ENCODE peak calls at places on chromosome 1, in seven cellular contexts. S, O, T, X, H, G and C are unnamed samples.
A peak's percentile ranks its signal among the peaks of the same experiment; 100 is the strongest.

GRCh38 chr1:211323156-211324063 is 3.2 kb upstream of the TRAF5 start:
- DNase-seq in S (no peak), O (peak; percentile 84), T (peak; percentile 41), X (peak; percentile 74), H (no peak), G (peak; percentile 49), C (peak; percentile 74)

GRCh38 chr1:248127653-248128052 is 17.3 kb upstream of the OR2M5 start:
- DNase-seq in S (no peak), O (no peak), T (no peak), X (no peak), H (no peak), G (no peak), C (no peak)

GRCh38 chr1:905811-906531 is 17.8 kb upstream of the SAMD11 start:
- DNase-seq in S (no peak), O (no peak), T (no peak), X (no peak), H (peak; percentile 53), G (no peak), C (no peak)

GRCh38 chr1:69221492-69221990 is 346.2 kb upstream of the LRRC7 start:
- DNase-seq in S (no peak), O (no peak), T (no peak), X (no peak), H (no peak), G (no peak), C (no peak)

GRCh38 chr1:197356723-197357533 is 88.9 kb downstream of the CRB1 start:
- DNase-seq in S (peak; percentile 15), O (peak; percentile 53), T (peak; percentile 32), X (peak; percentile 71), H (no peak), G (no peak), C (no peak)

GRCh38 chr1:196734006-196734405 is 40.6 kb upstream of the CFHR3 start:
- DNase-seq in S (no peak), O (no peak), T (no peak), X (no peak), H (no peak), G (no peak), C (no peak)

GRCh38 chr1:7719468-7720104 is 51.5 kb upstream of the VAMP3 start:
- DNase-seq in S (no peak), O (no peak), T (no peak), X (no peak), H (no peak), G (no peak), C (no peak)

GRCh38 chr1:93081716-93082115 is 2.6 kb downstream of the MTF2 start:
- DNase-seq in S (peak; percentile 73), O (peak; percentile 1), T (peak; percentile 3), X (peak; percentile 92), H (no peak), G (no peak), C (no peak)

GRCh38 chr1:229947968-229948367 is 119.1 kb upstream of the GALNT2 start:
- DNase-seq in S (peak; percentile 30), O (no peak), T (no peak), X (peak; percentile 42), H (no peak), G (no peak), C (no peak)

GRCh38 chr1:183147735-183148134 is 38.3 kb upstream of the LAMC2 start:
- DNase-seq in S (no peak), O (no peak), T (no peak), X (no peak), H (no peak), G (no peak), C (no peak)

GRCh38 chr1:183370399-183371058 is 47.7 kb downstream of the NMNAT2 start:
- DNase-seq in S (no peak), O (no peak), T (no peak), X (no peak), H (no peak), G (no peak), C (no peak)

GRCh38 chr1:9378801-9379200 is 86.1 kb downstream of the SPSB1 start:
- DNase-seq in S (no peak), O (no peak), T (no peak), X (no peak), H (no peak), G (no peak), C (no peak)

GRCh38 chr1:10776206-10776905 is 20.1 kb downstream of the CASZ1 start:
- DNase-seq in S (no peak), O (peak; percentile 87), T (no peak), X (no peak), H (no peak), G (no peak), C (no peak)

GRCh38 chr1:155671750-155672149 is 16.8 kb downstream of the YY1AP1 start:
- DNase-seq in S (no peak), O (no peak), T (no peak), X (no peak), H (no peak), G (no peak), C (no peak)

GRCh38 chr1:161921990-161922389 is 101.7 kb downstream of the OLFML2B start:
- DNase-seq in S (no peak), O (no peak), T (no peak), X (peak; percentile 63), H (no peak), G (no peak), C (no peak)

GRCh38 chr1:113930499-113931161 is 1.5 kb downstream of the HIPK1 start:
- DNase-seq in S (no peak), O (peak; percentile 79), T (peak; percentile 31), X (peak; percentile 76), H (peak; percentile 77), G (peak; percentile 72), C (peak; percentile 82)

GRCh38 chr1:34786521-34787325 is 5.7 kb downstream of the GJB3 start:
- DNase-seq in S (peak; percentile 34), O (peak; percentile 92), T (peak; percentile 35), X (peak; percentile 82), H (peak; percentile 75), G (peak; percentile 47), C (peak; percentile 48)

GRCh38 chr1:100298512-100298911 is 32.5 kb downstream of the RTCA start:
- DNase-seq in S (no peak), O (no peak), T (no peak), X (no peak), H (no peak), G (no peak), C (no peak)

GRCh38 chr1:209168204-209168603 is 415.3 kb upstream of the CAMK1G start:
- DNase-seq in S (no peak), O (no peak), T (no peak), X (no peak), H (no peak), G (no peak), C (no peak)

GRCh38 chr1:93352376-93352775 is 6.7 kb downstream of the DR1 start:
- DNase-seq in S (no peak), O (no peak), T (no peak), X (no peak), H (no peak), G (no peak), C (no peak)

GRCh38 chr1:217272385-217272784 is 358.5 kb downstream of the GPATCH2 start:
- DNase-seq in S (peak; percentile 47), O (no peak), T (peak; percentile 18), X (peak; percentile 87), H (no peak), G (no peak), C (no peak)

GRCh38 chr1:77534456-77534855 is 148.0 kb downstream of the ZZZ3 start:
- DNase-seq in S (no peak), O (no peak), T (no peak), X (peak; percentile 57), H (no peak), G (no peak), C (no peak)

GRCh38 chr1:41343790-41344679 is 17.2 kb upstream of the FOXO6 start:
- DNase-seq in S (no peak), O (no peak), T (no peak), X (no peak), H (peak; percentile 57), G (no peak), C (no peak)

GRCh38 chr1:116434849-116435248 is 61.8 kb downstream of the ATP1A1 start:
- DNase-seq in S (no peak), O (no peak), T (no peak), X (no peak), H (no peak), G (no peak), C (no peak)

GRCh38 chr1:207659545-207660148 is 14.7 kb downstream of the CR1L start:
- DNase-seq in S (no peak), O (peak; percentile 81), T (no peak), X (no peak), H (no peak), G (no peak), C (no peak)

GRCh38 chr1:26857473-26857872 is 5.5 kb upstream of the SFN start:
- DNase-seq in S (no peak), O (no peak), T (no peak), X (no peak), H (no peak), G (no peak), C (no peak)

GRCh38 chr1:234613128-234613875 is 3.3 kb upstream of the IRF2BP2 start:
- DNase-seq in S (no peak), O (peak; percentile 75), T (peak; percentile 60), X (peak; percentile 92), H (no peak), G (no peak), C (no peak)

GRCh38 chr1:203547147-203547546 is 53.2 kb downstream of the OPTC start:
- DNase-seq in S (no peak), O (no peak), T (no peak), X (no peak), H (no peak), G (no peak), C (no peak)

GRCh38 chr1:149932474-149932873 is 4.2 kb downstream of the MTMR11 start:
- DNase-seq in S (no peak), O (no peak), T (no peak), X (no peak), H (no peak), G (no peak), C (no peak)